ENCODE peak calls at places on chromosomes 5 and 9, in five cellular contexts. L is left ventricle myocardium inferior; A is mesendoderm; M is cardiac fibroblast; C is stimulated activated CD8-positive, alpha-beta memory T cell treated with anti-CD3 and anti-CD28 coated beads, Interleukin-4, amount 100 ng/mL, for 1 hour. Z is an unnamed sample.

GRCh38 chr5:127867006-127867788 is 164.0 kb downstream of the CCDC192 start:
- DNase-seq in L (no peak), A (no peak), M (no peak), C (no peak), Z (no peak)

GRCh38 chr9:13436591-13436990 is 157.1 kb upstream of the MPDZ start:
- DNase-seq in L (no peak), A (no peak), M (peak; percentile 22), C (no peak), Z (no peak)

GRCh38 chr5:140966293-140967225 is at the start of gene PCDHAC2:
- DNase-seq in L (peak; percentile 19), A (peak; percentile 93), M (peak; percentile 28), C (no peak), Z (peak; percentile 24)

GRCh38 chr9:18791074-18791473 is 241.9 kb downstream of the SAXO1 start:
- DNase-seq in L (no peak), A (peak; percentile 80), M (peak; percentile 17), C (no peak), Z (no peak)

GRCh38 chr5:109964136-109964535 is 274.4 kb downstream of the MAN2A1 start:
- DNase-seq in L (no peak), A (no peak), M (no peak), C (no peak), Z (no peak)

GRCh38 chr5:173875189-173875588 is 13.0 kb upstream of the CPEB4 start:
- DNase-seq in L (no peak), A (no peak), M (no peak), C (no peak), Z (no peak)

GRCh38 chr9:118023649-118024048 is 319.4 kb downstream of the TLR4 start:
- DNase-seq in L (no peak), A (no peak), M (no peak), C (no peak), Z (no peak)

GRCh38 chr9:111067472-111067871 is 29.2 kb upstream of the LPAR1 start:
- DNase-seq in L (no peak), A (no peak), M (no peak), C (no peak), Z (no peak)

GRCh38 chr9:95852059-95853032 is 23.1 kb upstream of the ERCC6L2 start:
- DNase-seq in L (no peak), A (peak; percentile 69), M (peak; percentile 74), C (no peak), Z (no peak)

GRCh38 chr5:173093597-173093996 is 37.4 kb downstream of the CREBRF start:
- DNase-seq in L (no peak), A (no peak), M (no peak), C (no peak), Z (no peak)

GRCh38 chr9:79213417-79214125 is 358.2 kb upstream of the TLE4 start:
- DNase-seq in L (no peak), A (no peak), M (peak; percentile 50), C (no peak), Z (peak; percentile 54)

GRCh38 chr9:135530146-135530545 is 8.9 kb downstream of the LCN1 start:
- DNase-seq in L (no peak), A (no peak), M (no peak), C (no peak), Z (no peak)

GRCh38 chr5:134521831-134522230 is 3.6 kb upstream of the JADE2 start:
- DNase-seq in L (no peak), A (no peak), M (no peak), C (no peak), Z (no peak)

GRCh38 chr5:173018352-173018751 is 34.8 kb downstream of the ATP6V0E1 start:
- DNase-seq in L (no peak), A (no peak), M (no peak), C (no peak), Z (no peak)

GRCh38 chr5:127705120-127705892 is 2.1 kb downstream of the CCDC192 start:
- DNase-seq in L (no peak), A (peak; percentile 62), M (peak; percentile 94), C (no peak), Z (peak; percentile 48)

GRCh38 chr5:147831465-147831864 is at the start of gene SPINK1:
- DNase-seq in L (no peak), A (no peak), M (no peak), C (no peak), Z (no peak)

GRCh38 chr9:32161720-32162119 is 222.7 kb upstream of the ACO1 start:
- DNase-seq in L (no peak), A (no peak), M (no peak), C (no peak), Z (no peak)

GRCh38 chr9:137663584-137663983 is 44.8 kb downstream of the EHMT1 start:
- DNase-seq in L (no peak), A (no peak), M (no peak), C (no peak), Z (no peak)

GRCh38 chr9:81557957-81558791 is 131.2 kb downstream of the TLE1 start:
- DNase-seq in L (no peak), A (peak; percentile 76), M (peak; percentile 77), C (no peak), Z (peak; percentile 59)

GRCh38 chr5:142319560-142320426 is 5.0 kb downstream of the SPRY4 start:
- DNase-seq in L (no peak), A (no peak), M (peak; percentile 74), C (no peak), Z (no peak)

GRCh38 chr5:154329519-154329918 is 116.3 kb upstream of the SAP30L start:
- DNase-seq in L (no peak), A (no peak), M (no peak), C (no peak), Z (no peak)

GRCh38 chr9:132026932-132027585 is 52.6 kb downstream of the MED27 start:
- DNase-seq in L (no peak), A (peak; percentile 90), M (peak; percentile 36), C (no peak), Z (peak; percentile 61)

GRCh38 chr5:72213482-72213881 is 106.2 kb downstream of the MAP1B start:
- DNase-seq in L (no peak), A (no peak), M (no peak), C (no peak), Z (no peak)

GRCh38 chr9:11549311-11549794 is 936.6 kb upstream of the PTPRD start:
- DNase-seq in L (no peak), A (no peak), M (no peak), C (no peak), Z (no peak)

GRCh38 chr9:124559871-124560270 is 52.7 kb upstream of the NR5A1 start:
- DNase-seq in L (no peak), A (no peak), M (peak; percentile 27), C (no peak), Z (no peak)

GRCh38 chr5:77563475-77563874 is 71.4 kb upstream of the WDR41 start:
- DNase-seq in L (no peak), A (no peak), M (no peak), C (no peak), Z (no peak)

GRCh38 chr5:38800515-38800914 is 45.3 kb upstream of the OSMR start:
- DNase-seq in L (no peak), A (no peak), M (no peak), C (no peak), Z (no peak)

GRCh38 chr5:54753034-54753433 is 232.4 kb downstream of the ESM1 start:
- DNase-seq in L (no peak), A (no peak), M (peak; percentile 59), C (no peak), Z (peak; percentile 71)

GRCh38 chr9:24051587-24051986 is 225.5 kb upstream of the ELAVL2 start:
- DNase-seq in L (no peak), A (peak; percentile 13), M (no peak), C (no peak), Z (no peak)